ENCODE peak calls at places on chromosomes 1 and 21, in eight cellular contexts. One of them, this sample, is unnamed. For H3K27me3, the result is how much of the 10 kb centered on the place peaks cover.

GRCh38 chr21:40717008-40717407 is 129.9 kb downstream of the DSCAM start:
- DNase-seq in dorsolateral prefrontal cortex: no peak
- DNase-seq in heart right ventricle: no peak
- DNase-seq in H7: no peak
- DNase-seq in sigmoid colon: no peak
- DNase-seq in neural progenitor cell: no peak
- DNase-seq in tibial artery: no peak
- DNase-seq in IMR-90: no peak
- DNase-seq in this sample: no peak

GRCh38 chr1:29785554-29785953 is 549.2 kb downstream of the PTPRU start:
- DNase-seq in heart right ventricle: no peak
- DNase-seq in sigmoid colon: no peak
- DNase-seq in dorsolateral prefrontal cortex: no peak
- DNase-seq in IMR-90: no peak
- DNase-seq in H7: no peak
- DNase-seq in neural progenitor cell: no peak
- DNase-seq in tibial artery: no peak
- DNase-seq in this sample: no peak

GRCh38 chr1:184143449-184143848 is 91.9 kb downstream of the TSEN15 start:
- DNase-seq in heart right ventricle: no peak
- DNase-seq in neural progenitor cell: no peak
- DNase-seq in dorsolateral prefrontal cortex: no peak
- DNase-seq in sigmoid colon: no peak
- DNase-seq in tibial artery: no peak
- DNase-seq in IMR-90: peak
- DNase-seq in H7: no peak
- DNase-seq in this sample: no peak

GRCh38 chr1:39671793-39672550 is at the start of gene NT5C1A:
- DNase-seq in H7: peak
- DNase-seq in tibial artery: no peak
- DNase-seq in sigmoid colon: no peak
- DNase-seq in IMR-90: no peak
- DNase-seq in heart right ventricle: peak
- DNase-seq in neural progenitor cell: peak
- DNase-seq in dorsolateral prefrontal cortex: no peak
- DNase-seq in this sample: no peak

GRCh38 chr1:28955930-28956552 is 41.7 kb downstream of the EPB41 start:
- DNase-seq in tibial artery: no peak
- DNase-seq in H7: no peak
- DNase-seq in sigmoid colon: no peak
- DNase-seq in heart right ventricle: no peak
- DNase-seq in neural progenitor cell: peak
- DNase-seq in IMR-90: peak
- DNase-seq in dorsolateral prefrontal cortex: no peak
- DNase-seq in this sample: no peak

GRCh38 chr1:156291226-156292061 is 4.0 kb downstream of the GLMP start:
- DNase-seq in heart right ventricle: peak
- DNase-seq in sigmoid colon: peak
- DNase-seq in IMR-90: peak
- DNase-seq in neural progenitor cell: peak
- DNase-seq in dorsolateral prefrontal cortex: peak
- DNase-seq in H7: peak
- DNase-seq in tibial artery: peak
- DNase-seq in this sample: peak

GRCh38 chr1:53585116-53585515 is 125.9 kb downstream of the DMRTB1 start:
- DNase-seq in dorsolateral prefrontal cortex: peak
- DNase-seq in neural progenitor cell: no peak
- DNase-seq in tibial artery: no peak
- DNase-seq in H7: no peak
- DNase-seq in IMR-90: peak
- DNase-seq in heart right ventricle: no peak
- DNase-seq in sigmoid colon: peak
- DNase-seq in this sample: peak

GRCh38 chr21:31752967-31753366 is 21.0 kb upstream of the SCAF4 start:
- DNase-seq in sigmoid colon: no peak
- DNase-seq in dorsolateral prefrontal cortex: no peak
- DNase-seq in heart right ventricle: no peak
- DNase-seq in IMR-90: no peak
- DNase-seq in tibial artery: no peak
- DNase-seq in H7: no peak
- DNase-seq in neural progenitor cell: no peak
- DNase-seq in this sample: no peak

GRCh38 chr1:98077691-98078090 is 156.9 kb upstream of the DPYD start:
- DNase-seq in sigmoid colon: no peak
- DNase-seq in dorsolateral prefrontal cortex: no peak
- DNase-seq in tibial artery: no peak
- DNase-seq in neural progenitor cell: no peak
- DNase-seq in H7: no peak
- DNase-seq in IMR-90: peak
- DNase-seq in heart right ventricle: no peak
- DNase-seq in this sample: no peak

GRCh38 chr1:171738921-171739320 is 2.9 kb downstream of the VAMP4 start:
- DNase-seq in heart right ventricle: no peak
- DNase-seq in IMR-90: peak
- DNase-seq in sigmoid colon: no peak
- DNase-seq in dorsolateral prefrontal cortex: no peak
- DNase-seq in neural progenitor cell: no peak
- DNase-seq in tibial artery: no peak
- DNase-seq in H7: no peak
- DNase-seq in this sample: no peak

GRCh38 chr1:90211101-90211500 is 216.2 kb downstream of the ZNF326 start:
- DNase-seq in tibial artery: no peak
- DNase-seq in sigmoid colon: no peak
- DNase-seq in IMR-90: no peak
- DNase-seq in neural progenitor cell: no peak
- DNase-seq in H7: no peak
- DNase-seq in heart right ventricle: no peak
- DNase-seq in dorsolateral prefrontal cortex: no peak
- DNase-seq in this sample: no peak

GRCh38 chr21:25639167-25639921 is at the start of gene JAM2:
- DNase-seq in dorsolateral prefrontal cortex: no peak
- DNase-seq in sigmoid colon: peak
- DNase-seq in H7: peak
- DNase-seq in IMR-90: peak
- DNase-seq in neural progenitor cell: peak
- DNase-seq in heart right ventricle: peak
- DNase-seq in tibial artery: peak
- DNase-seq in this sample: no peak

GRCh38 chr1:191912517-191912916 is 245.7 kb upstream of the RGS18 start:
- DNase-seq in heart right ventricle: no peak
- DNase-seq in H7: no peak
- DNase-seq in tibial artery: no peak
- DNase-seq in sigmoid colon: no peak
- DNase-seq in neural progenitor cell: no peak
- DNase-seq in dorsolateral prefrontal cortex: no peak
- DNase-seq in IMR-90: no peak
- DNase-seq in this sample: no peak

GRCh38 chr1:33516891-33517550 is 44.6 kb downstream of the ZSCAN20 start:
- DNase-seq in H7: no peak
- DNase-seq in heart right ventricle: no peak
- DNase-seq in neural progenitor cell: no peak
- DNase-seq in tibial artery: no peak
- DNase-seq in dorsolateral prefrontal cortex: no peak
- DNase-seq in sigmoid colon: no peak
- DNase-seq in IMR-90: peak
- DNase-seq in this sample: no peak

GRCh38 chr1:208944981-208945451 is 638.5 kb upstream of the CAMK1G start:
- DNase-seq in IMR-90: no peak
- DNase-seq in heart right ventricle: no peak
- DNase-seq in neural progenitor cell: no peak
- DNase-seq in sigmoid colon: no peak
- DNase-seq in tibial artery: no peak
- DNase-seq in dorsolateral prefrontal cortex: no peak
- DNase-seq in H7: no peak
- DNase-seq in this sample: no peak

GRCh38 chr1:26349196-26349885 is 4.6 kb downstream of the CRYBG2 start:
- DNase-seq in IMR-90: peak
- DNase-seq in dorsolateral prefrontal cortex: no peak
- DNase-seq in tibial artery: no peak
- DNase-seq in neural progenitor cell: no peak
- DNase-seq in heart right ventricle: no peak
- DNase-seq in sigmoid colon: no peak
- DNase-seq in H7: no peak
- DNase-seq in this sample: peak

GRCh38 chr1:233518344-233518743 is 95.6 kb upstream of the KCNK1 start:
- DNase-seq in H7: peak
- DNase-seq in dorsolateral prefrontal cortex: peak
- DNase-seq in neural progenitor cell: peak
- DNase-seq in sigmoid colon: no peak
- DNase-seq in tibial artery: no peak
- DNase-seq in heart right ventricle: no peak
- DNase-seq in IMR-90: no peak
- DNase-seq in this sample: no peak

GRCh38 chr1:54800899-54801759 is at the start of gene TTC22:
- DNase-seq in H7: peak
- DNase-seq in heart right ventricle: no peak
- DNase-seq in sigmoid colon: peak
- DNase-seq in tibial artery: no peak
- DNase-seq in IMR-90: no peak
- DNase-seq in dorsolateral prefrontal cortex: no peak
- DNase-seq in neural progenitor cell: peak
- DNase-seq in this sample: no peak
- H3K4me3 ChIP-seq in H7: peak
- H3K4me3 ChIP-seq in heart right ventricle: peak
- H3K4me3 ChIP-seq in sigmoid colon: peak
- H3K4me3 ChIP-seq in tibial artery: peak
- H3K4me3 ChIP-seq in IMR-90: no peak
- H3K4me3 ChIP-seq in dorsolateral prefrontal cortex: peak
- H3K4me3 ChIP-seq in neural progenitor cell: peak
- H3K4me3 ChIP-seq in this sample: no peak

GRCh38 chr1:1425426-1425752 is 4.3 kb upstream of the ANKRD65 start:
- DNase-seq in dorsolateral prefrontal cortex: no peak
- DNase-seq in heart right ventricle: no peak
- DNase-seq in sigmoid colon: no peak
- DNase-seq in neural progenitor cell: no peak
- DNase-seq in IMR-90: no peak
- DNase-seq in tibial artery: no peak
- DNase-seq in H7: no peak
- DNase-seq in this sample: no peak
- H3K27me3 ChIP-seq in dorsolateral prefrontal cortex: under half
- H3K27me3 ChIP-seq in heart right ventricle: under half
- H3K27me3 ChIP-seq in sigmoid colon: under half
- H3K27me3 ChIP-seq in neural progenitor cell: under half
- H3K27me3 ChIP-seq in IMR-90: under half
- H3K27me3 ChIP-seq in tibial artery: under half
- H3K27me3 ChIP-seq in H7: under half
- H3K27me3 ChIP-seq in this sample: under half

GRCh38 chr1:115300087-115300856 is 37.8 kb downstream of the NGF start:
- DNase-seq in H7: no peak
- DNase-seq in heart right ventricle: no peak
- DNase-seq in dorsolateral prefrontal cortex: no peak
- DNase-seq in sigmoid colon: no peak
- DNase-seq in IMR-90: peak
- DNase-seq in tibial artery: no peak
- DNase-seq in neural progenitor cell: no peak
- DNase-seq in this sample: no peak
- H3K4me3 ChIP-seq in H7: no peak
- H3K4me3 ChIP-seq in heart right ventricle: no peak
- H3K4me3 ChIP-seq in dorsolateral prefrontal cortex: no peak
- H3K4me3 ChIP-seq in sigmoid colon: no peak
- H3K4me3 ChIP-seq in IMR-90: no peak
- H3K4me3 ChIP-seq in tibial artery: no peak
- H3K4me3 ChIP-seq in neural progenitor cell: no peak
- H3K4me3 ChIP-seq in this sample: no peak

GRCh38 chr1:41284121-41284520 is 42.0 kb upstream of the SCMH1 start:
- DNase-seq in tibial artery: no peak
- DNase-seq in H7: no peak
- DNase-seq in neural progenitor cell: no peak
- DNase-seq in dorsolateral prefrontal cortex: no peak
- DNase-seq in heart right ventricle: no peak
- DNase-seq in IMR-90: no peak
- DNase-seq in sigmoid colon: no peak
- DNase-seq in this sample: no peak
- H3K27me3 ChIP-seq in tibial artery: half or more
- H3K27me3 ChIP-seq in H7: under half
- H3K27me3 ChIP-seq in neural progenitor cell: under half
- H3K27me3 ChIP-seq in dorsolateral prefrontal cortex: under half
- H3K27me3 ChIP-seq in heart right ventricle: under half
- H3K27me3 ChIP-seq in IMR-90: half or more
- H3K27me3 ChIP-seq in sigmoid colon: under half
- H3K27me3 ChIP-seq in this sample: half or more

DNA sequence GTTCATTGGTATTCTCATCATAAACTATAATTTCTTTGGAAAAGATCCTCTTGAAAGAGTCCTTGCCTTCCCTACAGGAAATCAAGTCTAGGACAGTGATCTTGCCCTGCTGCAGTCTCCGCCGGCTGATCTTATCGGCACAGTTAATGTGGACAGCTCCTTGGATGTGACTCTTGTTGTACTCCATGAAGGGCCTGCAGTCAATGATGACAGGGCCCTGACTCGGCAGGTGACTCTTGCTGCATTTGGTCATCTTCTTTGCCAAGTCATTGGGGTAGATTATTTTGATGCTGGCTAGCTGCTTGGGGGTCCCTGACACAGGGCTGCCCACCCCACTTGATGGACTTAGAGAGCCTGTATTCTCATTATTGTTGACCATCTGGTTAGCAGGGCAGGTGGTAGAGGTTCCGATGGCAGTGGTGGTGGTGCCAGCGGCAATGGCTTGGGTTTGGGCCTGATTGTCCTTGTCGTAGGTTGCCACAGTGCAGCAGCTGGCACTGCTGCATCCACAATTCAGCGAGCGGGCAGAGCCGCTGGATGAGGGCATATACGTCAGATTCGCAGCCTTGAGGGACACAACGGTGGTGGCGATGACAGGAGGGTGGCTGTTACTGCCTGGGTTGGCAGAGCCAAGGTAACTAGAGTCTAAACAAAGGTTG is 2.7 kb downstream of the DUSP10 start:
- DNase-seq in IMR-90: no peak
- DNase-seq in tibial artery: no peak
- DNase-seq in neural progenitor cell: no peak
- DNase-seq in sigmoid colon: no peak
- DNase-seq in H7: no peak
- DNase-seq in heart right ventricle: no peak
- DNase-seq in dorsolateral prefrontal cortex: peak
- DNase-seq in this sample: no peak
- H3K4me3 ChIP-seq in IMR-90: peak
- H3K4me3 ChIP-seq in tibial artery: no peak
- H3K4me3 ChIP-seq in neural progenitor cell: no peak
- H3K4me3 ChIP-seq in sigmoid colon: no peak
- H3K4me3 ChIP-seq in H7: no peak
- H3K4me3 ChIP-seq in heart right ventricle: peak
- H3K4me3 ChIP-seq in dorsolateral prefrontal cortex: peak
- H3K4me3 ChIP-seq in this sample: peak

This sample was measured in AG04450.